ENCODE peak calls at places on chromosomes 7 and 10, in seven cellular contexts. One of them, this sample, is unnamed.

GRCh38 chr7:44177570-44178131 is 11.6 kb downstream of the GCK start:
- DNase-seq in adrenal gland: peak; percentile 48
- DNase-seq in Peyer's patch: no peak
- DNase-seq in psoas muscle: no peak
- DNase-seq in WTC11: no peak
- DNase-seq in foreskin fibroblast: peak; percentile 65
- DNase-seq in epithelial cell of esophagus: peak; percentile 26
- DNase-seq in this sample: no peak

GRCh38 chr7:93407239-93407638 is 167.3 kb downstream of the CALCR start:
- DNase-seq in foreskin fibroblast: no peak
- DNase-seq in WTC11: no peak
- DNase-seq in Peyer's patch: no peak
- DNase-seq in adrenal gland: no peak
- DNase-seq in psoas muscle: no peak
- DNase-seq in epithelial cell of esophagus: no peak
- DNase-seq in this sample: no peak

GRCh38 chr7:35694161-35694783 is 663 bp downstream of the HERPUD2 start:
- DNase-seq in foreskin fibroblast: peak; percentile 44
- DNase-seq in epithelial cell of esophagus: no peak
- DNase-seq in WTC11: no peak
- DNase-seq in Peyer's patch: peak; percentile 62
- DNase-seq in adrenal gland: no peak
- DNase-seq in psoas muscle: no peak
- DNase-seq in this sample: no peak

GRCh38 chr10:74585231-74586087 is 240.9 kb upstream of the KAT6B start:
- DNase-seq in psoas muscle: no peak
- DNase-seq in Peyer's patch: peak; percentile 62
- DNase-seq in WTC11: no peak
- DNase-seq in foreskin fibroblast: peak; percentile 22
- DNase-seq in adrenal gland: no peak
- DNase-seq in epithelial cell of esophagus: no peak
- DNase-seq in this sample: peak; percentile 7

GRCh38 chr10:124282326-124282725 is 136.4 kb downstream of the OAT start:
- DNase-seq in psoas muscle: peak; percentile 11
- DNase-seq in epithelial cell of esophagus: no peak
- DNase-seq in WTC11: no peak
- DNase-seq in adrenal gland: no peak
- DNase-seq in foreskin fibroblast: no peak
- DNase-seq in Peyer's patch: no peak
- DNase-seq in this sample: no peak

GRCh38 chr7:34269084-34269483 is 363.7 kb downstream of the BMPER start:
- DNase-seq in adrenal gland: no peak
- DNase-seq in psoas muscle: no peak
- DNase-seq in epithelial cell of esophagus: peak; percentile 10
- DNase-seq in WTC11: no peak
- DNase-seq in Peyer's patch: no peak
- DNase-seq in foreskin fibroblast: no peak
- DNase-seq in this sample: no peak

GRCh38 chr7:151923097-151923876 is 33.0 kb upstream of the GALNTL5 start:
- DNase-seq in psoas muscle: no peak
- DNase-seq in WTC11: no peak
- DNase-seq in epithelial cell of esophagus: peak; percentile 44
- DNase-seq in Peyer's patch: peak; percentile 56
- DNase-seq in foreskin fibroblast: no peak
- DNase-seq in adrenal gland: peak; percentile 65
- DNase-seq in this sample: no peak

GRCh38 chr7:11212080-11212711 is 238.5 kb downstream of the PHF14 start:
- DNase-seq in WTC11: peak; percentile 53
- DNase-seq in foreskin fibroblast: peak; percentile 77
- DNase-seq in psoas muscle: no peak
- DNase-seq in Peyer's patch: peak; percentile 82
- DNase-seq in adrenal gland: peak; percentile 73
- DNase-seq in epithelial cell of esophagus: peak; percentile 72
- DNase-seq in this sample: peak; percentile 50

DNA sequence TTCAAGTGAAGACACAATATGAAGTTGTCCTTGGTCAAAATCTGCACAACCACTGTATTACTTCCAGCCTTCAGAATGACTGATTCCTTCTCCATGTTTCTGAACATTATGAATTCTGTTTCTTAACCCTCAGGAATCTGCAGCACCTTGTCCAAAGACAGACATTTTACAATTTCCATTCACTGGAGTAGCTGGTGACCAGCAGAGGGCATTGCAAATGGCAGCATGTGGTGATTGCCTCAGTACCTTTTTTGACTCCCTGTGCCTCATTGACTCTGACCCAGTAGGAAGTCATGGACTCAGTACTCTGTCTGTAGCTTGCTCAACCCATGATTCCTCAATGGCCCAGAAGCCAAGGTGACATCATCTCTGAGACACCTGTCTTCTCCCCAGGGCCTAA is 879 bp upstream of the VPS41 start:
- DNase-seq in adrenal gland: no peak
- DNase-seq in epithelial cell of esophagus: peak; percentile 6
- DNase-seq in psoas muscle: no peak
- DNase-seq in foreskin fibroblast: no peak
- DNase-seq in Peyer's patch: no peak
- DNase-seq in WTC11: no peak
- DNase-seq in this sample: no peak
- TF ChIP-seq CTCF in adrenal gland: no peak
- TF ChIP-seq CTCF in epithelial cell of esophagus: no peak
- TF ChIP-seq CTCF in psoas muscle: no peak
- TF ChIP-seq CTCF in foreskin fibroblast: peak; percentile 3
- TF ChIP-seq CTCF in Peyer's patch: no peak
- TF ChIP-seq CTCF in WTC11: no peak
- TF ChIP-seq CTCF in this sample: no peak

GRCh38 chr10:96560970-96561887 is 25.6 kb downstream of the TM9SF3 start:
- DNase-seq in WTC11: no peak
- DNase-seq in Peyer's patch: peak; percentile 72
- DNase-seq in psoas muscle: no peak
- DNase-seq in adrenal gland: no peak
- DNase-seq in epithelial cell of esophagus: no peak
- DNase-seq in foreskin fibroblast: peak; percentile 31
- DNase-seq in this sample: no peak

GRCh38 chr10:96560489-96560888 is 26.3 kb downstream of the TM9SF3 start:
- DNase-seq in epithelial cell of esophagus: no peak
- DNase-seq in Peyer's patch: no peak
- DNase-seq in WTC11: no peak
- DNase-seq in foreskin fibroblast: no peak
- DNase-seq in adrenal gland: no peak
- DNase-seq in psoas muscle: no peak
- DNase-seq in this sample: no peak

GRCh38 chr10:96556003-96556402 is 30.8 kb downstream of the TM9SF3 start:
- DNase-seq in psoas muscle: no peak
- DNase-seq in epithelial cell of esophagus: peak; percentile 25
- DNase-seq in foreskin fibroblast: peak; percentile 34
- DNase-seq in Peyer's patch: no peak
- DNase-seq in adrenal gland: no peak
- DNase-seq in WTC11: no peak
- DNase-seq in this sample: no peak
- TF ChIP-seq CTCF in psoas muscle: peak; percentile 27
- TF ChIP-seq CTCF in epithelial cell of esophagus: peak; percentile 55
- TF ChIP-seq CTCF in foreskin fibroblast: peak; percentile 46
- TF ChIP-seq CTCF in Peyer's patch: no peak
- TF ChIP-seq CTCF in adrenal gland: no peak
- TF ChIP-seq CTCF in WTC11: no peak
- TF ChIP-seq CTCF in this sample: peak; percentile 56

GRCh38 chr7:147406521-147407115 is 1183.9 kb upstream of the C7orf33 start:
- DNase-seq in Peyer's patch: no peak
- DNase-seq in psoas muscle: no peak
- DNase-seq in adrenal gland: no peak
- DNase-seq in foreskin fibroblast: peak; percentile 9
- DNase-seq in epithelial cell of esophagus: no peak
- DNase-seq in WTC11: no peak
- DNase-seq in this sample: no peak

GRCh38 chr7:147400221-147400689 is 1190.3 kb upstream of the C7orf33 start:
- DNase-seq in Peyer's patch: no peak
- DNase-seq in adrenal gland: no peak
- DNase-seq in epithelial cell of esophagus: no peak
- DNase-seq in foreskin fibroblast: peak; percentile 49
- DNase-seq in psoas muscle: no peak
- DNase-seq in WTC11: no peak
- DNase-seq in this sample: no peak

GRCh38 chr7:147405621-147406020 is 1184.9 kb upstream of the C7orf33 start:
- DNase-seq in psoas muscle: no peak
- DNase-seq in adrenal gland: no peak
- DNase-seq in foreskin fibroblast: no peak
- DNase-seq in WTC11: no peak
- DNase-seq in epithelial cell of esophagus: no peak
- DNase-seq in Peyer's patch: no peak
- DNase-seq in this sample: no peak

DNA sequence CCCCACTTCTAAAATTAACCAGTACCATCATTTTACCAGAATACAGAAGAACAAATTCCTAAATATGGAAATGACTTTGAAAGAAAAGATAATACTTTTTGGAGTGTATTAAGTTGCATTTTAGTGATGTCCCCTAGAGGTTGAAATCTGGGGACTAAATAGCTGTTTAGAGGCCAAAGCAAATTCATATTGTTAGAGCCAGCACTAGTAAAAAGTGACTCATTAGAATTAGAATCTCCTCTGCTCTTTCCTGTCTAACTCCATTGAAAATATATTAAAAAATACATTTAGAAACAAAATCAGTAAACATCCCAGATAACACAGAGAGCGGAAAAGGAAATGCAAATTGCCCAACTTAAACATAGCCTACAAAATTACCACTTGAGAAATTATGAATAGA is 1189.6 kb upstream of the C7orf33 start:
- DNase-seq in psoas muscle: no peak
- DNase-seq in Peyer's patch: no peak
- DNase-seq in WTC11: no peak
- DNase-seq in foreskin fibroblast: no peak
- DNase-seq in epithelial cell of esophagus: no peak
- DNase-seq in adrenal gland: no peak
- DNase-seq in this sample: no peak
- TF ChIP-seq CTCF in psoas muscle: no peak
- TF ChIP-seq CTCF in Peyer's patch: no peak
- TF ChIP-seq CTCF in WTC11: no peak
- TF ChIP-seq CTCF in foreskin fibroblast: no peak
- TF ChIP-seq CTCF in epithelial cell of esophagus: no peak
- TF ChIP-seq CTCF in adrenal gland: no peak
- TF ChIP-seq CTCF in this sample: no peak

GRCh38 chr7:2521952-2522591 is 2.5 kb downstream of the LFNG start:
- DNase-seq in foreskin fibroblast: peak; percentile 37
- DNase-seq in WTC11: no peak
- DNase-seq in psoas muscle: no peak
- DNase-seq in adrenal gland: no peak
- DNase-seq in Peyer's patch: peak; percentile 78
- DNase-seq in epithelial cell of esophagus: peak; percentile 42
- DNase-seq in this sample: no peak
- TF ChIP-seq CTCF in foreskin fibroblast: no peak
- TF ChIP-seq CTCF in WTC11: no peak
- TF ChIP-seq CTCF in psoas muscle: no peak
- TF ChIP-seq CTCF in adrenal gland: no peak
- TF ChIP-seq CTCF in Peyer's patch: no peak
- TF ChIP-seq CTCF in epithelial cell of esophagus: no peak
- TF ChIP-seq CTCF in this sample: no peak

GRCh38 chr10:5343561-5343960 is 21.2 kb upstream of the UCN3 start:
- DNase-seq in adrenal gland: no peak
- DNase-seq in WTC11: no peak
- DNase-seq in Peyer's patch: no peak
- DNase-seq in epithelial cell of esophagus: no peak
- DNase-seq in psoas muscle: no peak
- DNase-seq in foreskin fibroblast: no peak
- DNase-seq in this sample: no peak
- TF ChIP-seq CTCF in adrenal gland: no peak
- TF ChIP-seq CTCF in WTC11: no peak
- TF ChIP-seq CTCF in Peyer's patch: no peak
- TF ChIP-seq CTCF in epithelial cell of esophagus: no peak
- TF ChIP-seq CTCF in psoas muscle: no peak
- TF ChIP-seq CTCF in foreskin fibroblast: no peak
- TF ChIP-seq CTCF in this sample: no peak

GRCh38 chr10:22259280-22259679 is 41.5 kb upstream of the EBLN1 start:
- DNase-seq in adrenal gland: no peak
- DNase-seq in Peyer's patch: no peak
- DNase-seq in WTC11: no peak
- DNase-seq in foreskin fibroblast: peak; percentile 18
- DNase-seq in epithelial cell of esophagus: no peak
- DNase-seq in psoas muscle: no peak
- DNase-seq in this sample: no peak
- TF ChIP-seq CTCF in adrenal gland: no peak
- TF ChIP-seq CTCF in Peyer's patch: no peak
- TF ChIP-seq CTCF in WTC11: no peak
- TF ChIP-seq CTCF in foreskin fibroblast: no peak
- TF ChIP-seq CTCF in epithelial cell of esophagus: no peak
- TF ChIP-seq CTCF in psoas muscle: no peak
- TF ChIP-seq CTCF in this sample: no peak

This sample was measured in nephron progenitor cell.